ENCODE peak calls at places on chromosomes 5 and 9, in six cellular contexts. E is heart left ventricle, A is brain microvascular endothelial cell, Q is GM12878, O is sigmoid colon, Y is Panc1. F is an unnamed sample.

GRCh38 chr5:56900858-56901578 is 8.4 kb upstream of the SETD9 start:
- DNase-seq in Q (no peak), O (no peak), E (no peak), A (peak; percentile 37), Y (no peak), F (no peak)

GRCh38 chr9:31030741-31031202 is 1353.7 kb upstream of the ACO1 start:
- DNase-seq in O (no peak), Q (no peak), E (no peak), A (no peak), Y (no peak), F (no peak)

GRCh38 chr9:108869092-108869725 is 7.1 kb downstream of the ACTL7A start:
- DNase-seq in Q (no peak), Y (no peak), O (no peak), A (peak; percentile 58), E (no peak), F (no peak)

GRCh38 chr9:21875893-21876292 is 73.5 kb downstream of the MTAP start:
- DNase-seq in O (no peak), Y (no peak), Q (no peak), A (no peak), E (no peak), F (no peak)

GRCh38 chr9:80492221-80492620 is 920.5 kb downstream of the TLE4 start:
- DNase-seq in A (peak; percentile 32), Q (no peak), Y (no peak), O (no peak), E (peak; percentile 60), F (no peak)

GRCh38 chr5:65823820-65824445 is 101.9 kb downstream of the NLN start:
- DNase-seq in Y (no peak), A (no peak), O (no peak), E (no peak), Q (no peak), F (no peak)

GRCh38 chr5:158812381-158812780 is 287.3 kb downstream of the EBF1 start:
- DNase-seq in O (peak; percentile 73), Y (no peak), A (no peak), Q (peak; percentile 51), E (no peak), F (no peak)

GRCh38 chr9:79195904-79196303 is 375.9 kb upstream of the TLE4 start:
- DNase-seq in E (no peak), O (no peak), Y (no peak), A (peak; percentile 55), Q (no peak), F (peak; percentile 67)

GRCh38 chr5:33321026-33321425 is 119.7 kb upstream of the TARS1 start:
- DNase-seq in A (peak; percentile 96), E (no peak), Y (no peak), Q (no peak), O (peak; percentile 87), F (peak; percentile 96)

GRCh38 chr9:95778957-95779356 is 96.5 kb upstream of the ERCC6L2 start:
- DNase-seq in Q (no peak), A (no peak), O (peak; percentile 87), E (peak; percentile 85), Y (no peak), F (no peak)

GRCh38 chr5:58231041-58231440 is 228.8 kb downstream of the PLK2 start:
- DNase-seq in Q (no peak), O (no peak), Y (no peak), E (no peak), A (no peak), F (no peak)

DNA sequence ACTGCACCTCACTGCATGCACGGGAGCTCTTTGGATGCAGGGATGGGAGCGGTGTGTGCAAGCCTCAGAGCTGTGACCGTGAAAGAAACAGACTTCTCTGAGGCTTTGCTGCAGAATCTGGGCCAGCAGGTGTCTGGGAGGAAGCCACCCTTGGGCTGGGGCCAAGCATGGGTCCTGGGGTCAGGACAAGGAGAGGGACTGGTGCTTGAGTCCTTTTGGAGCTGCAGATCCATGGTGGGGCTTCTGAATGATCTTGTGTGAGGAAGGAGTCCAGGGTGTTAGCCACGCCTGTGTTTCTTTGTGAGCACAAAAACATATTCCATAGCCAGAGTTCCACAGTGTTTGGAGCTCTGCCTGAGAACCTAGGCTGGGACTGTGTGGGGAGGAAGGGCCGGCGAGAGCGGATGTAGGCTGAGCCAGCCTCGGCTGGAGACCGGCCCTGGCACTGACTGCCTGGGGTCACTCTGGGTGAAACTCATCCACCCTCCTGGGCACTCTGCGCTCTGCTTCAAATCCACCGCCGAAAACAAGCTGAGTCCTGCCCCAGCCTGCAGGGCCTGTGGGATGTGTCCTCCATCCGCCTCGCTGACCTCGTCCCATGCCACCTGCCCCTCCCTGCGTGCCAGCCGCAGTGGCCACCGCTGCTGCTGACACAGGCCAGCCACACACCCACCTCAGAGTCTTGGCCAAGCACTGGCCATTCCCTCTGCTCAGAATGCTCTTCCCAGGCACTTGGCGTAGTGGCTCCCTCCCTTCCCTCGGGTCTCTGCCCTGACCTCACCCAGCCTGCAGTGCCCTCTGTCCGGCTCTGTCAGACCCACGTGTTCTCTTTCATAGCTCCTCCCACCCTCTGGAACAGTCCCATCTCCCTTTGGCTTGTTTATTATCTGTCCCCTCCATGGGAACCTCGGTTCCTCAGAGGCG is 26.7 kb downstream of the ERGIC1 start:
- DNase-seq in A (no peak), O (peak; percentile 97), E (peak; percentile 95), Q (no peak), Y (no peak), F (no peak)
- H3K4me3 ChIP-seq in A (no peak overlapping the region), O (no peak overlapping the region), E (no peak overlapping the region), Q (no peak overlapping the region), Y (peak overlapping the region; percentile 19), F (no peak overlapping the region)

GRCh38 chr9:113205449-113206247 is 15.4 kb downstream of the FKBP15 start:
- DNase-seq in A (no peak), O (no peak), E (no peak), Q (no peak), Y (no peak), F (no peak)
- H3K27me3 ChIP-seq in A (no peaks in the 10 kb centered on the region), O (no peaks in the 10 kb centered on the region), E (no peaks in the 10 kb centered on the region), Q (no peaks in the 10 kb centered on the region), Y (no peaks in the 10 kb centered on the region), F (no peaks in the 10 kb centered on the region)

GRCh38 chr9:83959061-83959460 is 21.0 kb downstream of the HNRNPK start:
- DNase-seq in Y (no peak), Q (no peak), E (no peak), A (peak; percentile 44), O (no peak), F (peak; percentile 92)
- TF ChIP-seq CTCF in Y (no peak), Q (no peak), E (no peak), A (no peak), O (no peak), F (no peak)

GRCh38 chr5:138180183-138180782 is 1.4 kb downstream of the KIF20A start:
- DNase-seq in O (no peak), A (peak; percentile 54), Y (peak; percentile 64), E (no peak), Q (peak; percentile 62), F (no peak)
- H3K4me3 ChIP-seq in O (no peak overlapping the region), A (peak overlapping the region; percentile 98), Y (peak overlapping the region; percentile 97), E (peak overlapping the region; percentile 90), Q (peak overlapping the region; percentile 87), F (peak overlapping the region; percentile 78)

GRCh38 chr9:97858826-97859225 is 5.8 kb downstream of the FOXE1 start:
- DNase-seq in Y (no peak), O (no peak), E (no peak), Q (no peak), A (no peak), F (no peak)

GRCh38 chr9:97858393-97858713 is 5.3 kb downstream of the FOXE1 start:
- DNase-seq in O (no peak), E (no peak), Q (no peak), A (no peak), Y (no peak), F (no peak)

GRCh38 chr9:97860451-97861147 is 7.6 kb downstream of the FOXE1 start:
- DNase-seq in A (no peak), E (no peak), O (no peak), Y (no peak), Q (no peak), F (no peak)

GRCh38 chr9:97857603-97858392 is 4.8 kb downstream of the FOXE1 start:
- DNase-seq in Y (no peak), E (no peak), Q (no peak), A (no peak), O (no peak), F (no peak)

DNA sequence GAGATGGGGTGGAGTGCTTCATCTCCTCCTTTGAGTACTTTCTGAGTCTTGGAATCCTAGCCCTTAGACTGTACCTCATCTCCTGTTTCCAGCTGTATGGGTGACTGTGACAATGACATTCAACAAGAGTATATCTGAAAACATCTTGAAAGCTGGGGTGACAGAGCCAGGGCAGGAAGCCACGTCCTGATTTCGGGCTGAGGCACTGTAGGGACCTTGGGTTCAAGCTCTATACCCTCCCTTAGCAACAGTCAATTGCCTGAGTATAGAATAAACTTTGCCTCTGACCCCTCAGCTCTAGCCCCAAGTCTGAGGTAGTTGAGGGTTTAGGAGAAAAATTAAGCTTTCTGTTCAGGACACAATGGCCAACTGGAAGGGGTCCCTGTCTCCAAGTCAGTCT is 6.3 kb downstream of the FOXE1 start:
- DNase-seq in Q (no peak), Y (no peak), E (no peak), A (no peak), O (no peak), F (no peak)
- H3K27me3 ChIP-seq in Q (peaks cover 31% of the 10 kb centered on the region), Y (no peaks in the 10 kb centered on the region), E (peaks cover 85% of the 10 kb centered on the region), A (peaks cover 73% of the 10 kb centered on the region), O (peaks cover 76% of the 10 kb centered on the region), F (peaks cover 64% of the 10 kb centered on the region)